ENCODE peak calls at places on chromosomes 1 and 21, in five cellular contexts. A is NCI-H1092; Q is GM13976; U is GM12865; N is activated CD4-positive, alpha-beta T cell treated with anti-CD3 and anti-CD28 coated beads, Interleukin-2, amount 50 U/mL, for 48 hours. G is an unnamed sample.

GRCh38 chr1:209403921-209404320 is 179.6 kb upstream of the CAMK1G start:
- DNase-seq in A (no peak), Q (no peak), U (no peak), N (no peak), G (no peak)

GRCh38 chr1:34889705-34890104 is 30.2 kb upstream of the SMIM12 start:
- DNase-seq in A (no peak), Q (no peak), U (no peak), N (no peak), G (no peak)

GRCh38 chr1:39116868-39117728 is 87.4 kb upstream of the MACF1 start:
- DNase-seq in A (no peak), Q (no peak), U (no peak), N (no peak), G (peak; percentile 55)

GRCh38 chr21:44962481-44962966 is 22.7 kb downstream of the SLX9 start:
- DNase-seq in A (no peak), Q (no peak), U (no peak), N (no peak), G (peak; percentile 90)

GRCh38 chr21:35627462-35627861 is 432.9 kb downstream of the SETD4 start:
- DNase-seq in A (no peak), Q (no peak), U (no peak), N (no peak), G (no peak)

GRCh38 chr1:224431726-224432125 is 2.9 kb downstream of the WDR26 start:
- DNase-seq in A (no peak), Q (no peak), U (no peak), N (no peak), G (no peak)

GRCh38 chr1:228349701-228350171 is 56.9 kb downstream of the TRIM11 start:
- DNase-seq in A (no peak), Q (no peak), U (no peak), N (no peak), G (no peak)

GRCh38 chr1:96845464-96845863 is 123.9 kb downstream of the PTBP2 start:
- DNase-seq in A (no peak), Q (peak; percentile 50), U (peak; percentile 52), N (peak; percentile 28), G (no peak)

GRCh38 chr21:46229133-46229922 is 754 bp upstream of the LSS start:
- DNase-seq in A (peak; percentile 59), Q (peak; percentile 68), U (peak; percentile 15), N (no peak), G (no peak)

GRCh38 chr1:161932668-161933067 is 91.0 kb downstream of the OLFML2B start:
- DNase-seq in A (no peak), Q (no peak), U (no peak), N (no peak), G (no peak)

GRCh38 chr1:43975249-43975961 is 645 bp downstream of the ATP6V0B start:
- DNase-seq in A (no peak), Q (peak; percentile 58), U (peak; percentile 39), N (peak; percentile 20), G (no peak)

GRCh38 chr1:183243190-183244065 is 57.4 kb downstream of the LAMC2 start:
- DNase-seq in A (no peak), Q (no peak), U (no peak), N (no peak), G (no peak)

GRCh38 chr1:185670187-185670627 is 64.0 kb upstream of the HMCN1 start:
- DNase-seq in A (peak; percentile 19), Q (no peak), U (peak; percentile 56), N (peak; percentile 37), G (peak; percentile 61)

GRCh38 chr1:165924096-165924495 is 96.7 kb downstream of the UCK2 start:
- DNase-seq in A (no peak), Q (no peak), U (no peak), N (no peak), G (no peak)

GRCh38 chr1:14894811-14895524 is 258.6 kb upstream of the TMEM51 start:
- DNase-seq in A (no peak), Q (no peak), U (no peak), N (no peak), G (no peak)

GRCh38 chr1:229156819-229157218 is 114.1 kb upstream of the RAB4A start:
- DNase-seq in A (peak; percentile 12), Q (no peak), U (no peak), N (no peak), G (no peak)

GRCh38 chr1:222247811-222248310 is 300.0 kb downstream of the HHIPL2 start:
- DNase-seq in A (no peak), Q (no peak), U (no peak), N (no peak), G (no peak)

GRCh38 chr1:7341145-7341900 is 429.8 kb upstream of the VAMP3 start:
- DNase-seq in A (peak; percentile 47), Q (no peak), U (no peak), N (no peak), G (no peak)

GRCh38 chr1:212045981-212046380 is 10.4 kb downstream of the DTL start:
- DNase-seq in A (no peak), Q (no peak), U (no peak), N (no peak), G (no peak)

GRCh38 chr1:65512383-65512782 is 91.9 kb downstream of the LEPR start:
- DNase-seq in A (no peak), Q (no peak), U (no peak), N (no peak), G (no peak)

GRCh38 chr1:28642056-28642846 is 616 bp downstream of the TAF12 start:
- DNase-seq in A (no peak), Q (no peak), U (no peak), N (no peak), G (no peak)

G was measured in SJSA1.